ENCODE peak calls at places on chromosomes 7 and 10, in six cellular contexts. R is AG09309, L is lower leg skin, Z is OCI-LY7, D is HL-60, T is astrocyte of the spinal cord. M is an unnamed sample.

GRCh38 chr7:140681766-140682165 is 9.0 kb downstream of the ADCK2 start:
- DNase-seq in T (no peak), L (no peak), D (no peak), R (no peak), Z (no peak), M (no peak)

GRCh38 chr10:80501381-80501912 is 36.3 kb upstream of the SH2D4B start:
- DNase-seq in R (no peak), Z (no peak), D (no peak), T (no peak), L (no peak), M (no peak)

GRCh38 chr7:129271500-129272355 is 46.9 kb downstream of the AHCYL2 start:
- DNase-seq in R (no peak), D (peak), T (peak), Z (peak), L (peak), M (peak)

GRCh38 chr7:64312826-64313225 is 935 bp upstream of the ZNF736 start:
- DNase-seq in Z (no peak), L (no peak), R (no peak), D (no peak), T (no peak), M (peak)

GRCh38 chr10:63268139-63268797 is 135.1 kb downstream of the NRBF2 start:
- DNase-seq in Z (no peak), L (no peak), R (no peak), D (no peak), T (peak), M (peak)

GRCh38 chr10:132461683-132462231 is 64.8 kb downstream of the PWWP2B start:
- DNase-seq in R (no peak), T (no peak), L (no peak), Z (no peak), D (no peak), M (no peak)

GRCh38 chr10:117860823-117861222 is 185.9 kb downstream of the RAB11FIP2 start:
- DNase-seq in L (no peak), T (peak), Z (peak), R (no peak), D (no peak), M (peak)

GRCh38 chr10:96125142-96125515 is 5.0 kb upstream of the ZNF518A start:
- DNase-seq in Z (no peak), T (no peak), R (no peak), D (no peak), L (no peak), M (peak)

GRCh38 chr10:60820093-60820769 is 42.0 kb downstream of the CDK1 start:
- DNase-seq in T (peak), Z (no peak), L (no peak), D (no peak), R (peak), M (peak)

GRCh38 chr10:50304655-50305054 is 53.3 kb upstream of the ASAH2 start:
- DNase-seq in T (no peak), Z (no peak), R (no peak), D (no peak), L (no peak), M (no peak)

GRCh38 chr10:36559412-36559811 is 566.0 kb upstream of the ANKRD30A start:
- DNase-seq in L (no peak), R (no peak), T (no peak), D (no peak), Z (no peak), M (peak)

GRCh38 chr10:33901166-33901565 is 566.7 kb upstream of the NRP1 start:
- DNase-seq in Z (no peak), D (no peak), T (peak), R (peak), L (no peak), M (peak)

GRCh38 chr7:101162551-101163280 is 2.7 kb downstream of the VGF start:
- DNase-seq in D (no peak), Z (peak), R (no peak), T (peak), L (no peak), M (peak)

GRCh38 chr10:28873540-28873939 is 196.2 kb downstream of the BAMBI start:
- DNase-seq in L (no peak), Z (no peak), T (no peak), R (no peak), D (no peak), M (no peak)

GRCh38 chr10:93515963-93516450 is 19.6 kb downstream of the CEP55 start:
- DNase-seq in Z (no peak), L (no peak), D (no peak), R (no peak), T (no peak), M (peak)

GRCh38 chr7:133230591-133231194 is 22.2 kb upstream of the EXOC4 start:
- DNase-seq in D (peak), T (peak), Z (peak), R (peak), L (peak), M (peak)

GRCh38 chr10:29240991-29241660 is 47.7 kb upstream of the LYZL1 start:
- DNase-seq in R (no peak), D (no peak), L (no peak), T (no peak), Z (no peak), M (no peak)

GRCh38 chr10:34962866-34963265 is 127.3 kb downstream of the CUL2 start:
- DNase-seq in T (no peak), R (no peak), L (no peak), D (no peak), Z (no peak), M (peak)

GRCh38 chr7:51315393-51316261 is 982 bp downstream of the COBL start:
- DNase-seq in R (no peak), T (peak), D (no peak), Z (no peak), L (no peak), M (peak)

GRCh38 chr10:3803295-3803883 is 18.4 kb upstream of the KLF6 start:
- DNase-seq in Z (no peak), T (no peak), L (no peak), D (peak), R (no peak), M (no peak)

GRCh38 chr7:43454936-43455518 is 127.9 kb upstream of the STK17A start:
- DNase-seq in T (peak), Z (peak), L (no peak), R (no peak), D (no peak), M (peak)

GRCh38 chr10:6473901-6474370 is 106.1 kb downstream of the PRKCQ start:
- DNase-seq in Z (peak), R (no peak), L (no peak), D (peak), T (peak), M (peak)

GRCh38 chr10:93379366-93380042 is 102.6 kb downstream of the MYOF start:
- DNase-seq in Z (no peak), R (no peak), L (no peak), T (peak), D (no peak), M (peak)

GRCh38 chr7:29239638-29240037 is 45.1 kb downstream of the CHN2 start:
- DNase-seq in T (no peak), L (no peak), D (peak), Z (no peak), R (no peak), M (peak)
- TF ChIP-seq CTCF in T (peak), L (no peak), D (peak), Z (peak), R (peak), M (peak)

GRCh38 chr7:74292757-74293576 is 3.8 kb downstream of the CLIP2 start:
- DNase-seq in T (no peak), L (no peak), D (peak), Z (no peak), R (no peak), M (no peak)
- H3K4me3 ChIP-seq in T (no peak), L (no peak), D (peak), Z (no peak), R (no peak), M (no peak)

GRCh38 chr10:74542077-74542476 is 284.3 kb upstream of the KAT6B start:
- DNase-seq in D (no peak), Z (no peak), T (peak), L (peak), R (peak), M (peak)

GRCh38 chr10:74544106-74544505 is 282.3 kb upstream of the KAT6B start:
- DNase-seq in Z (no peak), D (no peak), L (no peak), R (no peak), T (peak), M (peak)

GRCh38 chr10:74543276-74543675 is 283.1 kb upstream of the KAT6B start:
- DNase-seq in T (no peak), L (no peak), R (no peak), Z (no peak), D (no peak), M (peak)

GRCh38 chr10:74541375-74541774 is 285.0 kb upstream of the KAT6B start:
- DNase-seq in T (no peak), R (no peak), D (no peak), Z (no peak), L (no peak), M (no peak)

GRCh38 chr10:74539317-74539716 is 287.1 kb upstream of the KAT6B start:
- DNase-seq in Z (no peak), D (no peak), T (no peak), R (no peak), L (no peak), M (no peak)
- TF ChIP-seq CTCF in Z (no peak), D (no peak), T (no peak), R (no peak), L (no peak), M (no peak)

GRCh38 chr7:77199008-77199966 is at the start of gene FGL2:
- DNase-seq in L (peak), T (peak), D (peak), R (peak), Z (peak), M (peak)
- H3K4me3 ChIP-seq in L (peak), T (peak), D (peak), R (peak), Z (peak), M (peak)

DNA sequence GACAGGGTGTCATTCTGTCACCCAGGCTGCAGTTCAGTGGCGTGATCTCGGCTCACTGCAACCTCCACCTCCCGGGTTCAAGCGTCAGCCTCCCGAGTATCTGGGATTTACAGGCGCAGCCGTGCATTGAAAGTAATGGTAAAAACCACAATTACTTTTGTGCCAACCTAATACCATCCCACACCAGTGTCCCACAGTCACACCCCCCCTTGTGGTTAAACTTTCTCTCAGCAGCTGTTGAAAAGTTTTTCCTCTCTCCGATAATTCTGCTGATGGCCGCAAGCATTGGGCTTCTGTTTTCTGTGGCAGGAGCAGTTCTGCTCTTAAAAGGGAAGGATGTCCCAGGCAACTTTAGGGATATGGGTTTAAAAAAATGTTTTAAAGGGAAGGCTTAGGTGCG is 6.6 kb upstream of the LAT2 start:
- DNase-seq in D (peak), L (peak), Z (no peak), R (peak), T (peak), M (peak)
- TF ChIP-seq CTCF in D (peak), L (no peak), Z (peak), R (peak), T (peak), M (peak)

DNA sequence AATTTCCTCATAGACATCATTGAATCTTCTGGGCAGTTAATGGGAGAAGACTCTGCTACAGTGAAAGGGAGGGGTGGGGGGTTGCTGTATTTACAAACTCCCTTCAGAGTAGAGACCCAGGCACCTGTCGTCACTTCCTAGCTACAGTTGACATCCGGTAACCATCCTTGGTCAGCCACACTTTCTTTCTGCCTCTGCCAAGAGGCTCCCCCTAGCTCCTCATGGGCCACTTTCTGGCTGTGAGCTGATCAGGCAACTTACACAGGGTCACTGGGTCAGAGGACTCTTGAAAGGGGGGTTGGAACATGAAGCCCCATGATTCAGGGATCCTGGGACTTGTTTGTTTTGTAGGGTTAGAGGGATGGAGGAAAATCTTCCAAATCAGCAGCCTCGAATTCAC is 1.2 kb downstream of the TECPR1 start:
- DNase-seq in L (no peak), D (peak), Z (peak), T (no peak), R (no peak), M (no peak)
- H3K4me3 ChIP-seq in L (no peak), D (peak), Z (peak), T (no peak), R (no peak), M (no peak)

GRCh38 chr10:11411926-11412545 is 199.4 kb downstream of the USP6NL start:
- DNase-seq in Z (peak), T (no peak), R (no peak), L (no peak), D (no peak), M (peak)
- TF ChIP-seq CTCF in Z (peak), T (no peak), R (no peak), L (no peak), D (no peak), M (peak)

GRCh38 chr10:127012769-127013152 is 107.5 kb downstream of the DOCK1 start:
- DNase-seq in L (peak), T (peak), D (no peak), R (no peak), Z (no peak), M (no peak)
- H3K4me3 ChIP-seq in L (no peak), T (no peak), D (no peak), R (no peak), Z (no peak), M (no peak)

M was measured in choroid plexus epithelial cell.